ENCODE peak calls at places on chromosomes 3 and 15, in nine cellular contexts. F is adrenal gland, J is IMR-90, E is ovary, G is gastrocnemius medialis, D is thyroid gland, U is body of pancreas, I is uterus, L is right lobe of liver. V is an unnamed sample.

GRCh38 chr3:71446734-71447133 is 136.8 kb downstream of the FOXP1 start:
- DNase-seq in F (no peak), J (no peak), E (no peak), G (no peak), D (no peak), U (no peak), I (no peak), L (no peak), V (no peak)

GRCh38 chr15:68205949-68206539 is 912 bp upstream of the CALML4 start:
- DNase-seq in F (peak; percentile 64), J (no peak), E (peak; percentile 24), G (peak; percentile 50), D (no peak), U (no peak), I (no peak), L (peak; percentile 75), V (peak; percentile 75)

GRCh38 chr3:146271180-146271579 is 20.3 kb upstream of the PLSCR4 start:
- DNase-seq in F (no peak), J (no peak), E (no peak), G (no peak), D (no peak), U (no peak), I (no peak), L (no peak), V (no peak)

GRCh38 chr3:33954956-33955355 is 156.5 kb downstream of the PDCD6IP start:
- DNase-seq in F (no peak), J (no peak), E (no peak), G (no peak), D (no peak), U (no peak), I (no peak), L (no peak), V (no peak)

GRCh38 chr3:23264413-23264812 is 61.3 kb downstream of the UBE2E2 start:
- DNase-seq in F (no peak), J (peak; percentile 80), E (no peak), G (no peak), D (no peak), U (no peak), I (no peak), L (no peak), V (no peak)

GRCh38 chr15:45796433-45796832 is 161.6 kb downstream of the SQOR start:
- DNase-seq in F (no peak), J (no peak), E (no peak), G (no peak), D (no peak), U (no peak), I (no peak), L (no peak), V (no peak)

GRCh38 chr3:156189927-156190326 is 69.5 kb downstream of the KCNAB1 start:
- DNase-seq in F (no peak), J (no peak), E (no peak), G (no peak), D (no peak), U (no peak), I (no peak), L (no peak), V (no peak)

GRCh38 chr3:71562938-71563337 is 20.6 kb downstream of the FOXP1 start:
- DNase-seq in F (no peak), J (no peak), E (no peak), G (no peak), D (no peak), U (no peak), I (no peak), L (no peak), V (no peak)

GRCh38 chr3:64214002-64214696 is 11.1 kb downstream of the PRICKLE2 start:
- DNase-seq in F (no peak), J (peak; percentile 82), E (peak; percentile 94), G (no peak), D (peak; percentile 65), U (peak; percentile 57), I (peak; percentile 80), L (peak; percentile 59), V (peak; percentile 79)

GRCh38 chr15:64144565-64145281 is 6.8 kb upstream of the SNX22 start:
- DNase-seq in F (no peak), J (no peak), E (no peak), G (no peak), D (no peak), U (no peak), I (no peak), L (no peak), V (no peak)

GRCh38 chr15:84734794-84735479 is 13.5 kb upstream of the ZNF592 start:
- DNase-seq in F (peak; percentile 77), J (peak; percentile 63), E (no peak), G (peak; percentile 15), D (peak; percentile 80), U (peak; percentile 68), I (no peak), L (no peak), V (peak; percentile 32)

GRCh38 chr15:53346583-53346982 is 412.9 kb downstream of the WDR72 start:
- DNase-seq in F (no peak), J (no peak), E (no peak), G (no peak), D (no peak), U (no peak), I (no peak), L (no peak), V (no peak)
- TF ChIP-seq POLR2A in F (no peak), J (no peak), E (no peak), G (no peak), D (no peak), U (no peak), I (no peak), L (no peak), V (no peak)

DNA sequence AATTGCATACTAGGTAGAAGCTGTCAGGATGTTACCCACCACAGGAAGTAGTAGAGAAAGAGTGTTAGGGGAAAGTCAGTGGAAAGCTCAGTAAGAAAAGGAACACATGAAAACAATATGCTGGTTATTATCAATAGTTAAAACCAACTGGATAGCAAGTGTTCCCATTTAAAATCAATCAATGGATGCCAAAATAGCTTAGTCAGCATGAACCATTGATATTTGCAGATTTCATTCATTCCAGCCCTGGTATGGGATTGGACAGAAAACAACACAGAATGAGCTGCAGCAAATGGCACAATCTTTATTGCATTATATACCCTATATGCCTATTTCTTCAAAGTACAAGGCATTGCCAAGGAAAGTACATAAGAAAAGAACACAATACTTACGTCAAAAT is 293.7 kb downstream of the EPHA6 start:
- DNase-seq in F (no peak), J (no peak), E (no peak), G (no peak), D (no peak), U (no peak), I (no peak), L (no peak), V (no peak)
- H3K27ac ChIP-seq in F (no peak overlapping the region), J (no peak overlapping the region), E (no peak overlapping the region), G (no peak overlapping the region), D (no peak overlapping the region), U (no peak overlapping the region), I (no peak overlapping the region), L (no peak overlapping the region), V (no peak overlapping the region)

DNA sequence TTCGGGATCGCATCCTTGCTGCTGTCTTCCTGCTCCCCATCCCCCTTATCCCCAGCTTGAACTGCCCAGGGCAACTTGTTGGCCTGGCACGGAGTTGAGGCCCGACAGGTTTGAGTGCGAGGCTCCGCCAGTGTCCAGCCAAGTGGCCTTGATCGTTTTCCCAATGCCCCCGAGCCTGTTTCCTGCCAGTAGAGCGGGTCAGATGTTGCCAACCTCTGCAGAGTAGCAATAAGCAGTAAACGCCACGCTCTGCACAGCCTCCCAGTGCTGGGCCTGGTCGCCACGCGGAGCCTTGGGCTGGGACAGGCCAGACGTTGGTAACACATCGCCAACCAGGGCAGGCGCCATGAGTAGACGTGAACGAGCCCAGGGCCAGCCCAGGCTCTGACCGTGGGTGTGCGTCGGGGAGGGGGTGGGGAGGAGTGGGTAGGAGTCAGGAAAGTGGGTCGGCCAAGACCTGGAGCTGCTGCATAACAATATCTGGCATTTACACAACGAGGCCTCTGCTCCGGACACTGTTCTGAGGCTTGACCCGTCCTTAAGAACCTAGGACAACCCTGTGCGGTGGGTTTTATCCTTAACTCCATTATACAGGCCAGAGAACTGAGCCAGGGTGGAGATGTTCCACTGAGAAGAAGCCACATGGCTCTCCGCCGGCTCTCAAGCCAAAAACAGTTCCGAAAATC is 444 bp upstream of the ABHD14A start:
- DNase-seq in F (peak; percentile 68), J (no peak), E (peak; percentile 69), G (no peak), D (peak; percentile 49), U (peak; percentile 74), I (peak; percentile 53), L (peak; percentile 92), V (no peak)
- TF ChIP-seq POLR2A in F (no peak), J (no peak), E (no peak), G (no peak), D (no peak), U (no peak), I (no peak), L (no peak), V (no peak)

DNA sequence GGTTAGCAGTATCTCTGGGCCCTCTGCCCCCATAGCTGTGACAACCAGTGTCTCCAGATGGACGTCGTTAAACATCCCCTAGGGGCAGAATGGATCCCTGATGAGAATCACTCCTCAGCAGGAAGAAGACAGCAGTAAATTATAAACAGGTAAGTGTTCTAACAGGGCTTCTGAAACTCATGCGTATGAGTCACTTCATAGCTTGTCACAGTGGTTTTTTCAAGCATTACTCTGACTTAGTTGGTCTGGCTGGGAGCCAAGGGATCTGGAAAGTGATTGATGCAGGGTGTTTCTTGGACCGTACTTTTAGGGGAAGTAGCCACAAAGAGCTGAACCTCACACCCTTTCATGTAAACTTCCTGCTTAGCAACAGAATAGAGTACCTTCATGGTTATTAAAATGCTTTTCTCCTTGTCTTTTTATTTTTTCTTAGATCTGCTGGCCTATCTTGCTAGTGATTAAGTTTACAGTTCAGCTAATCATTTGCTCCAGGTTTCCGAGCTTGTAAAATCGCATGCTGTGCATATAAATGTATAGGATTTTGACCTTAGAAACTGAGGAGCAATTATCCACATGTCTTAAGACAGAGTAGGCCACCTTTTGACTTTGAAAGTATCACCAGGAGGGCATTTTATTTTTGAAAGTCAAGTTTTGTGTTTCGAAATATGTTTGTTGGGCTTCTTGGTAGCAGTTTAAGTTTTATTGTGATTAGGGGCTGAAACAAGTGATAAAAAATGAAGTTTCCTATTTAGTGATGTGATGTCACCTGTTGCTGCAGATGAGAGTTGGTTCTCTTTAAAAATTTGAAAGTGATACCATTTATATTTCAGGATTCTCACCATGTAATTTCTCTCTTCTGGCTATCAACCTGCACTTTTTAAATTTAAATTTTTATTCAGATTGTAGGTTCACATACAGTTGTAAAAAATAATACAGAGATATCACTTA is 333.9 kb downstream of the PTPRG start:
- DNase-seq in F (peak; percentile 73), J (peak; percentile 90), E (no peak), G (peak; percentile 58), D (peak; percentile 64), U (peak; percentile 78), I (peak; percentile 48), L (no peak), V (peak; percentile 75)
- H3K27ac ChIP-seq in F (peak overlapping the region; percentile 60), J (no peak overlapping the region), E (no peak overlapping the region), G (peak overlapping the region; percentile 69), D (peak overlapping the region; percentile 36), U (peak overlapping the region; percentile 35), I (no peak overlapping the region), L (peak overlapping the region; percentile 20), V (peak overlapping the region; percentile 45)

DNA sequence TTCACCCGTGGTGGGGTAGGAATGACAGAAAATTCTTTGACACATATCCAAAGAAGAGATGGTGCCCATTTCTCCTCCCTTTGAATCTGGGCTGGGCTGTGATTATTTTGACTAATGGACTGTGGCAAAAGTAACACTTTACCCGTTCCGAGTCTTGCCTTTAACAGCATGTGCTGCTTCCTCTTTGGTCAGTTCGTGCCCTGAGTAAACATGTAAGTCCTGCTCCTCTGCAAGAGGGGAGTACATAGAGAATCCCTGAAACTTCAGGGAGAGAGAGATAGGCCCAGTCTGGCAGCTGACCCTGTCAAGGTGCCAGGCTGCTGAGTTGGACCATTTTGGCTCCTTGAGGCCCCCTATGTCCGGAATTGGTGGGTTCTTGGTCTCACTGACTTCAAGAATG is 243.1 kb downstream of the EPHB1 start:
- DNase-seq in F (no peak), J (no peak), E (no peak), G (no peak), D (peak; percentile 63), U (no peak), I (no peak), L (no peak), V (no peak)
- TF ChIP-seq POLR2A in F (no peak), J (no peak), E (no peak), G (no peak), D (no peak), U (no peak), I (no peak), L (no peak), V (no peak)